ENCODE peak calls at places on chromosomes 13 and 19, in ten cellular contexts. V, Q, G, S, K, O, I, J, N and L are unnamed samples.

GRCh38 chr19:13091400-13092161 is 11.1 kb downstream of the LYL1 start:
- DNase-seq in J (peak), I (no peak), Q (peak), N (peak), S (peak), K (no peak), O (peak), G (no peak), V (no peak), L (peak)

GRCh38 chr19:45972081-45972943 is 1.4 kb downstream of the NOVA2 start:
- DNase-seq in G (no peak), Q (no peak), J (no peak), O (peak), K (no peak), N (no peak), S (no peak), V (no peak), I (no peak), L (no peak)

GRCh38 chr19:4373601-4374441 is 26.5 kb downstream of the SH3GL1 start:
- DNase-seq in J (no peak), Q (peak), I (no peak), N (no peak), G (no peak), O (peak), S (no peak), V (no peak), K (no peak), L (no peak)

GRCh38 chr19:45809643-45810159 is 5.4 kb downstream of the RSPH6A start:
- DNase-seq in J (peak), Q (no peak), S (peak), N (no peak), I (no peak), V (no peak), G (no peak), O (peak), K (no peak), L (peak)

GRCh38 chr19:2255112-2255845 is 938 bp downstream of the JSRP1 start:
- DNase-seq in V (no peak), O (no peak), N (no peak), I (no peak), Q (no peak), K (peak), G (no peak), J (no peak), S (no peak), L (no peak)

GRCh38 chr19:5665781-5666513 is 14.4 kb downstream of the MICOS13 start:
- DNase-seq in J (peak), K (no peak), N (no peak), V (no peak), S (peak), O (no peak), G (no peak), I (no peak), Q (no peak), L (no peak)

GRCh38 chr13:54415753-54416366 is 1387.2 kb downstream of the OLFM4 start:
- DNase-seq in K (no peak), G (no peak), S (no peak), V (no peak), Q (no peak), J (no peak), I (no peak), N (no peak), O (no peak), L (peak)

GRCh38 chr19:48858984-48859710 is 9.3 kb downstream of the PLEKHA4 start:
- DNase-seq in S (no peak), K (no peak), I (no peak), N (no peak), Q (no peak), G (peak), V (no peak), J (no peak), O (peak), L (no peak)

GRCh38 chr19:52566121-52566520 is 4.0 kb upstream of the ZNF701 start:
- DNase-seq in V (no peak), K (no peak), O (no peak), G (no peak), Q (no peak), N (no peak), S (no peak), I (no peak), J (no peak), L (no peak)

GRCh38 chr19:45123440-45123850 is 30.5 kb downstream of the PPP1R37 start:
- DNase-seq in N (peak), J (no peak), I (peak), Q (no peak), K (no peak), S (no peak), O (no peak), G (no peak), V (no peak), L (no peak)

GRCh38 chr19:6521718-6522646 is 8.8 kb upstream of the TNFSF9 start:
- DNase-seq in J (no peak), V (no peak), I (peak), K (no peak), S (no peak), O (peak), G (no peak), Q (no peak), N (no peak), L (peak)

GRCh38 chr19:14509382-14509781 is 8.8 kb downstream of the DNAJB1 start:
- DNase-seq in S (no peak), V (no peak), O (no peak), K (no peak), G (no peak), I (no peak), N (no peak), J (no peak), Q (no peak), L (no peak)

GRCh38 chr13:39684531-39685137 is 29.2 kb downstream of the COG6 start:
- DNase-seq in V (peak), N (peak), I (no peak), O (peak), K (no peak), S (peak), J (no peak), G (no peak), Q (no peak), L (peak)

GRCh38 chr19:42421591-42422031 is 5.6 kb downstream of the LIPE start:
- DNase-seq in N (no peak), V (no peak), K (no peak), Q (no peak), O (no peak), G (no peak), J (no peak), S (no peak), I (peak), L (no peak)

GRCh38 chr13:113176292-113176691 is 17.8 kb downstream of the PROZ start:
- DNase-seq in I (no peak), Q (no peak), N (no peak), V (no peak), O (no peak), K (no peak), J (no peak), S (no peak), G (no peak), L (no peak)

GRCh38 chr13:94309576-94309975 is 169.9 kb downstream of the DCT start:
- DNase-seq in S (no peak), K (no peak), O (no peak), J (no peak), N (no peak), V (no peak), G (no peak), Q (no peak), I (no peak), L (no peak)
- H3K4me3 ChIP-seq in S (no peak), K (no peak), O (no peak), J (no peak), N (no peak), V (no peak), G (no peak), Q (no peak), I (no peak), L (no peak)

DNA sequence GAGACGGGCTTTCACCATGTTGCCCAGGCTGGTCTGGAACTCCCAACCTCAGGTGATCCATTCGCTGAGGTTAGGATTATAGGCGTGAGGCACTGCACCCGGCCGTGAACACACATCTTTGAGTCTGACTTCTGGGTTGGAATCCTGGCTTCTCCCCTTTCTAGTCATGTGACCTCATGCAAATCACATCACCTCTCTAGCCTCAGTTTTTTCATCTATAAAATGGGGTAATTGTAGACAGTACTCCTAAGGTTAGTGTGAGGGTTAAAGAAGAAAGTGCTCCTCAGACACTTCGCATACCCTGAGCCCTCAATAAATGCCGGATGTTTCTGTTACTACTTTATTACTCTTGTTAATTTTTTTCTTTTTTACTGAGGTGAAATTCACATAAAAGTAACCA is 55.4 kb downstream of the KCNC3 start:
- DNase-seq in O (no peak), I (no peak), G (no peak), K (no peak), Q (no peak), J (no peak), N (no peak), V (no peak), S (no peak), L (no peak)
- H3K4me3 ChIP-seq in O (no peak), I (no peak), G (no peak), K (no peak), Q (no peak), J (no peak), N (no peak), V (no peak), S (no peak), L (no peak)

DNA sequence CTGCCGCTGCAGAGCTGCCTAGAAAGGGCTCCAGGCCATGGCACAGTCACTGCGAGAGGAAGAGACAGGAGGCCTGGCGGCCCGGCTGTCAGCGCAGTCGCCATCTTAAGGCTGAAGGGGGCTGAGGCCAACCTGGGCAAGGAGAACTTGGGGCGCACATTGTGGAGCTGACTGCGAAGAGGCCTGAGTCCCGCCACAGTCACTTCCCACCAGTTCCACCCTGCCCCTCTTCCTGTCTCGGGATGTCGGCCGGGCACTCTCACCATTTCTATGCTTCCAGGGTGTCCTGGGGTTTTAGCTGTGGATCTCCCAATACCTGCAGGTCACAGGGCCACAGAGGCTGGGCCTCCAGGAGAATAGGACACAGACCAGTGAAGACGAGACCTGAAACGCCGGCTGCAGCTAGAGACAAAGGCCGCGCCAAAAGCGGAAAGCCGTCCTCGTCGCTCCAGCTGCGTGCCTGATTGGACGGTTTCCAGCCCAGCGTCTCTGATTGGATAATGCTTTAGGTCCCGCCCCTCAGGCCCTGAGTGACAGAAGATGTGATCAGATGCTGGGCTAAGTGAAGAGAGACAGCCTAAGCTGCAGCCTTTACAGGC is 71.1 kb downstream of the ZNF486 start:
- DNase-seq in O (peak), G (peak), K (peak), V (peak), S (peak), N (peak), I (peak), J (peak), Q (peak), L (peak)
- H3K4me3 ChIP-seq in O (peak), G (peak), K (peak), V (peak), S (peak), N (peak), I (peak), J (peak), Q (peak), L (peak)

GRCh38 chr13:48410199-48410598 is 2.7 kb downstream of the LPAR6 start:
- DNase-seq in I (no peak), O (no peak), S (no peak), K (no peak), V (no peak), N (no peak), J (no peak), Q (no peak), G (no peak), L (no peak)
- H3K4me3 ChIP-seq in I (peak), O (no peak), S (no peak), K (peak), V (no peak), N (no peak), J (peak), Q (peak), G (peak), L (no peak)

DNA sequence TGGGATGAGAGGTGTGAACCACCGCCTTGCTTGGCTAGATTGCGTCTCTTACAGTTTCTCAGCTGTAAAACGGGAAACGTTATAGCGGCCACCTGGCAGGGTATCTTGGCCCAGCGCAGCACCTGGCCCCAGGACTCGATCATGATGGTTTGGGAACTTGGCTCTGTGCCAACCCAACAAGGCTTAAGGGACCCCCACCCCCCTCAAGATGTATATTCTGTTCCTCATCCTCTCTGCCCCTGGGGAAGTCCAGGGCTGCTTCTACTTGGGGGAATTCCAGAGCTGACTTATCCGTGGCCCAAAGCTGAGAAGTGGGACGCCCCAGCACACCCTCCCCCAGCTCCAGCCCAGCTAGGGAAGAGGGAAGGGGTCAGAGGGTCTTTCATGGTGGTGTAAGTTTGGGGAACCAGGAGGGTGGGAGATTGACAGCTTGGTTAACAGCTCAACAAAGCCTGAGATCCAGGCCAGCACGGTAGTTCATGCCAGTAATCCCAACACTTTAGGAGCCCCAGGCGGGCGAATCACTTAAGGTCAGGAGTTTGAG is 695 bp downstream of the ICAM1 start:
- DNase-seq in Q (no peak), K (no peak), N (no peak), O (peak), I (no peak), J (no peak), S (no peak), V (no peak), G (no peak), L (no peak)
- H3K4me3 ChIP-seq in Q (peak), K (peak), N (no peak), O (peak), I (peak), J (peak), S (peak), V (no peak), G (peak), L (no peak)

GRCh38 chr19:18610245-18610555 is 2.5 kb upstream of the TMEM59L start:
- DNase-seq in N (no peak), V (no peak), G (no peak), I (no peak), J (no peak), K (no peak), S (no peak), Q (no peak), O (no peak), L (no peak)

GRCh38 chr19:18612051-18612771 is 459 bp upstream of the TMEM59L start:
- DNase-seq in J (no peak), N (no peak), G (no peak), V (no peak), Q (no peak), S (no peak), I (no peak), O (no peak), K (no peak), L (no peak)

GRCh38 chr19:18612772-18613588 is at the start of gene TMEM59L:
- DNase-seq in S (no peak), J (no peak), I (no peak), N (no peak), Q (no peak), K (no peak), V (peak), G (no peak), O (no peak), L (no peak)

GRCh38 chr19:18610556-18611326 is 1.9 kb upstream of the TMEM59L start:
- DNase-seq in O (no peak), V (no peak), G (no peak), K (no peak), I (no peak), S (no peak), J (no peak), N (no peak), Q (no peak), L (no peak)

GRCh38 chr19:18611327-18612050 is 1.2 kb upstream of the TMEM59L start:
- DNase-seq in J (no peak), G (no peak), O (no peak), N (no peak), I (no peak), S (no peak), K (no peak), Q (no peak), V (no peak), L (peak)
- H3K4me3 ChIP-seq in J (no peak), G (no peak), O (no peak), N (no peak), I (peak), S (no peak), K (peak), Q (no peak), V (peak), L (no peak)

DNA sequence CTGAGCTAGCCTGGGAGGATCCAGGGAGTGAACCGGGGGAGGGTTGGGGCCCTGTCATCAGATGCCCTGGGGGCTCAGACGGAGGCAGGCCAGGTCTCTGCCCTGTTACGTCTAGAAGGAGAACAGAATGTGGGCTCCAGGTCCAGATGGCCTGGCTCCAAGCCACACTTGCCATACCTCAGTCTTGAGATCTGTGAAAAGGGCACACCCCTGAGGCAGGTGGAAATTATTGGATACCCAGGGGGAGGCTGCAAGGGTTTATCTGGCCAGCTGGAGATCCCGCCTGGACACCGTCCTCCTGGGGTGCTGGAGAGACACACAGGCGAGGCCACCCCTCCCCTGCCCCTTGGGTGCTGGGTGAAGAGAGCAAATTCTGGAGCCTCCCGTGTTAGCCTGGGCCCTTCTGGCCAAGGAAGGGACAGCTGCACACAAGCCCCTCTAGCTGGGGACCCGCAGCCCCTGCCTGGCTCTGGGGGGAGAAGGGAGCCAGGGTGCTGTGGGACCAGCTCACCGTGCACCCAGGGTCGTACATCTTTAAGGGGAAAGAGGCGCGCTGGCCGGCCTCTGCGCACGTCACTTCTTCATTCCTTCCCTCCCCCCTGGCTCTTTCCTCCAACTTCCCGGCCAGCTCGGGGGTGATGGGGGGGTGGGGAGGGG is 808 bp upstream of the NFIC start:
- DNase-seq in S (no peak), N (no peak), I (peak), K (no peak), J (no peak), Q (peak), V (no peak), O (peak), G (peak), L (peak)
- H3K4me3 ChIP-seq in S (peak), N (peak), I (peak), K (peak), J (peak), Q (peak), V (peak), O (peak), G (peak), L (no peak)